ENCODE peak calls at places on chromosome 16, in five cellular contexts. T is left ventricle myocardium inferior, N is neuronal stem cell, S is substantia nigra, L is mesendoderm. R is an unnamed sample.

GRCh38 chr16:85944572-85945423 is 45.8 kb downstream of the IRF8 start:
- DNase-seq in S (no peak), L (no peak), T (no peak), N (no peak), R (no peak)

GRCh38 chr16:52077656-52078055 is 469.3 kb downstream of the TOX3 start:
- DNase-seq in S (no peak), T (no peak), N (no peak), L (no peak), R (no peak)

GRCh38 chr16:56848955-56849689 is 15.9 kb upstream of the SLC12A3 start:
- DNase-seq in N (no peak), L (no peak), T (no peak), S (no peak), R (peak; percentile 55)

GRCh38 chr16:11727945-11728543 is 14.6 kb downstream of the TXNDC11 start:
- DNase-seq in T (no peak), N (no peak), L (no peak), S (no peak), R (no peak)

GRCh38 chr16:1809281-1809801 is 15.8 kb upstream of the IGFALS start:
- DNase-seq in N (no peak), L (peak; percentile 43), T (no peak), S (no peak), R (no peak)

GRCh38 chr16:72760581-72760980 is 287.3 kb downstream of the ZFHX3 start:
- DNase-seq in N (no peak), S (no peak), L (no peak), T (no peak), R (no peak)

GRCh38 chr16:10741844-10742243 is 1.8 kb upstream of the NUBP1 start:
- DNase-seq in N (no peak), T (peak; percentile 76), L (no peak), S (no peak), R (no peak)

GRCh38 chr16:4947722-4948503 is 10.2 kb upstream of the SEC14L5 start:
- DNase-seq in L (peak; percentile 91), T (no peak), S (no peak), N (peak; percentile 71), R (no peak)

GRCh38 chr16:80369559-80369958 is 171.2 kb upstream of the DYNLRB2 start:
- DNase-seq in L (peak; percentile 80), N (peak; percentile 59), T (no peak), S (peak; percentile 17), R (peak; percentile 66)

GRCh38 chr16:53695070-53695469 is 8.6 kb downstream of the RPGRIP1L start:
- DNase-seq in L (no peak), S (no peak), T (no peak), N (no peak), R (no peak)

GRCh38 chr16:2971985-2972784 is 3.0 kb downstream of the PAQR4 start:
- DNase-seq in N (no peak), S (no peak), T (no peak), L (no peak), R (no peak)

GRCh38 chr16:87895641-87896141 is 26.4 kb upstream of the SLC7A5 start:
- DNase-seq in S (peak; percentile 26), L (no peak), N (no peak), T (no peak), R (no peak)

GRCh38 chr16:87541004-87541881 is 48.4 kb upstream of the ZCCHC14 start:
- DNase-seq in N (no peak), L (no peak), T (peak; percentile 37), S (no peak), R (no peak)

GRCh38 chr16:79848739-79849518 is 248.4 kb upstream of the MAF start:
- DNase-seq in T (no peak), S (no peak), N (no peak), L (no peak), R (peak; percentile 55)

GRCh38 chr16:85449195-85449884 is 163.8 kb upstream of the GSE1 start:
- DNase-seq in S (no peak), T (no peak), N (no peak), L (no peak), R (no peak)

GRCh38 chr16:65121870-65122723 is at the start of gene CDH11:
- DNase-seq in T (peak; percentile 60), L (peak; percentile 81), S (peak; percentile 28), N (peak; percentile 88), R (peak; percentile 83)

GRCh38 chr16:85312642-85313540 is 200.6 kb upstream of the CIBAR2 start:
- DNase-seq in L (peak; percentile 38), T (no peak), N (no peak), S (no peak), R (no peak)

GRCh38 chr16:85639529-85640253 is 26.6 kb downstream of the GSE1 start:
- DNase-seq in T (peak; percentile 79), L (no peak), N (no peak), S (no peak), R (no peak)

GRCh38 chr16:50644730-50645129 is 36.4 kb downstream of the SNX20 start:
- DNase-seq in L (peak; percentile 68), T (no peak), S (peak; percentile 9), N (no peak), R (peak; percentile 32)

GRCh38 chr16:77540656-77541055 is 105.8 kb upstream of the ADAMTS18 start:
- DNase-seq in L (peak; percentile 10), S (no peak), T (no peak), N (no peak), R (no peak)

GRCh38 chr16:31472559-31473203 is 729 bp downstream of the TGFB1I1 start:
- DNase-seq in L (peak; percentile 88), T (peak; percentile 88), N (no peak), S (no peak), R (peak; percentile 97)

GRCh38 chr16:48607056-48607825 is 2.7 kb downstream of the N4BP1 start:
- DNase-seq in N (no peak), L (no peak), S (no peak), T (no peak), R (no peak)

GRCh38 chr16:75461575-75461974 is 2.9 kb downstream of the TMEM170A start:
- DNase-seq in N (no peak), T (no peak), S (no peak), L (no peak), R (no peak)

GRCh38 chr16:20675488-20676267 is 21.8 kb downstream of the ACSM1 start:
- DNase-seq in T (no peak), N (no peak), L (peak; percentile 95), S (no peak), R (peak; percentile 62)

GRCh38 chr16:83308414-83308813 is 499.4 kb upstream of the HSBP1 start:
- DNase-seq in N (no peak), S (no peak), L (no peak), T (no peak), R (no peak)

GRCh38 chr16:58472827-58473226 is 27.1 kb upstream of the NDRG4 start:
- DNase-seq in L (no peak), N (no peak), T (no peak), S (no peak), R (no peak)

GRCh38 chr16:58507195-58507962 is 7.4 kb downstream of the NDRG4 start:
- DNase-seq in L (no peak), S (no peak), N (no peak), T (no peak), R (no peak)

GRCh38 chr16:87153326-87153725 is 163.9 kb downstream of the C16orf95 start:
- DNase-seq in L (no peak), T (no peak), N (no peak), S (no peak), R (no peak)

GRCh38 chr16:54987081-54987480 is 56.4 kb downstream of the IRX5 start:
- DNase-seq in L (no peak), S (peak; percentile 58), N (peak; percentile 21), T (no peak), R (no peak)

GRCh38 chr16:88605186-88606145 is 32.9 kb upstream of the IL17C start:
- DNase-seq in N (no peak), L (no peak), S (no peak), T (no peak), R (no peak)

DNA sequence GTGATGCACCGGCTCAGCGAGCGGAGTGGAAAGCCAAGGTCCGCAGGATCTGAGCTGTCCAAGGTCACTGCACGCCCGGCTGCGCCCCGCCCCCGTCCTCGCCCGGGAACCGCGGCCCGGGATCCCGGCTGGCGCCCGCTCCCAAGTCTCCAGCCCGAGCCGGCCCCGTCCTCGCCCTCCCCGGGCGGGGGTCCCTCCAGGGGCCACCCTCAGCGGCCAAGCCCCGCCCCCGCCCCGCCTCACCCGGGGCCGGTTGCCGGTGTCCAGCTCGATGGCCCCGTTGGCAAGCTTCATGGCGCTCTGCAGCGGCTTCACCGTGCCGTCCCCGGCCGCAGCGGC is 209 bp downstream of the VPS9D1 start:
- DNase-seq in L (peak; percentile 52), T (peak; percentile 62), S (peak; percentile 40), N (peak; percentile 63), R (no peak)
- H3K27ac ChIP-seq in L (peak overlapping the region; percentile 88), T (peak overlapping the region; percentile 100), S (peak overlapping the region; percentile 99), N (peak overlapping the region; percentile 86), R (peak overlapping the region; percentile 91)

DNA sequence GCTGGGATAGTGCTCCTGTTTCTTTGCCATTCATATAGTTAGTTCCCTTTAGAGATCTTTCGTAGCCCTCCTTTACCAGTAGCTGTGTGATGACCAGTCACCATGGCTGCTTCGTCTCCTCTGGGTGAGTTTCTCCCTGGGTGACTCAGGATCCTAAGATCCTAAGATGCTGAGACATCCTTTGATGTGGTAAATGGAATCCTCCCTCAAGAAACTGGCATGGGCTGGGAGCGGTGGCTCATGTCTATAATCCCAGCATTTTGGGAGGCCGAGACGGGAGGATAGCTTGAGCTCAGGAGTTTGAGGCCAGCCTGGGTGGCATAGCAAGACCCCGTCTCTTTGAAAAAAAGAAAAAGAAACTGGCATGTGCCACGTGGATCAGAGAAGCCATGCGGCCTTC is 5.9 kb downstream of the PHAF1 start:
- DNase-seq in L (no peak), T (no peak), N (no peak), S (no peak), R (no peak)
- H3K27ac ChIP-seq in L (no peak overlapping the region), T (no peak overlapping the region), N (no peak overlapping the region), S (peak overlapping the region; percentile 94), R (no peak overlapping the region)

GRCh38 chr16:23876256-23876896 is 40.6 kb downstream of the PRKCB start:
- DNase-seq in N (no peak), T (no peak), S (no peak), L (no peak), R (no peak)

GRCh38 chr16:23877107-23878070 is 41.6 kb downstream of the PRKCB start:
- DNase-seq in T (no peak), N (no peak), S (no peak), L (peak; percentile 19), R (no peak)

GRCh38 chr16:23874613-23875294 is 39.0 kb downstream of the PRKCB start:
- DNase-seq in N (no peak), L (no peak), T (no peak), S (no peak), R (no peak)

GRCh38 chr16:23879735-23880373 is 44.1 kb downstream of the PRKCB start:
- DNase-seq in S (no peak), N (no peak), L (no peak), T (no peak), R (no peak)
- H3K27ac ChIP-seq in S (no peak overlapping the region), N (no peak overlapping the region), L (no peak overlapping the region), T (no peak overlapping the region), R (no peak overlapping the region)

DNA sequence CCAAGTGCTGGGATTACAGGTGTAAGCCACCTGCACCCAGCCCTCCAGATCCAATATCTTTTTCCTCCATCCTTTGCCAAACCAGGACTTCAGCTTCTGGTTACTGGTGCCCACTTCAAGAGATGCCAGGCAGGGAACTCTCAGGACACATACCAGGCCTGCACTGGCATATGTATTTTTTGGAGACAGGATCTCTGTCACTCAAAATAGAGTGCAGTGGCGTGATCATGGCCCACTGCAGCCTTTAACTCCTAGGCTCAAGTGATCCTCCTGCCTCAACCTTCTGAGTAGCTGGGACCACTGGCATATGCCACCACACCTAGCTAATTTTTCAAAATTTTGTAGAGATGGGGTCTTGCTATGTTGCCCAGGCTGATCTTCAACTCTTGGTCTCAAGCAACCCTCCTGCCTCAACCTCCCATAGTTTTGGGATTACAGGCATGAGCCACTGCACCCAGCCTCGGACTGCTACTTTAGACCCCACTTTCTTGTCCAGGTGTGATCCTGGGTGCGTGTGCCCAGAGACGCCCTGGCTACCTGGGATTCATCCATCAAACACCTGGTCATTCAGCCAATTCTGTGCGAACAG is 55.8 kb downstream of the BMERB1 start:
- DNase-seq in L (no peak), T (no peak), N (no peak), S (no peak), R (no peak)
- H3K27ac ChIP-seq in L (no peak overlapping the region), T (peak overlapping the region; percentile 73), N (no peak overlapping the region), S (no peak overlapping the region), R (peak overlapping the region; percentile 90)